ENCODE peak calls at places on chromosomes 4 and X, in five cellular contexts. D, X, B, V and J are unnamed samples.

GRCh38 chr4:88697113-88697512 is 516 bp downstream of the NAP1L5 start:
- DNase-seq in D (no peak), X (no peak), B (peak; percentile 60), V (no peak), J (no peak)

GRCh38 chr4:37588150-37588549 is 98.0 kb downstream of the RELL1 start:
- DNase-seq in D (no peak), X (no peak), B (no peak), V (no peak), J (no peak)

GRCh38 chrX:138191998-138192397 is 519.5 kb downstream of the FGF13 start:
- DNase-seq in D (peak; percentile 21), X (no peak), B (peak; percentile 3), V (peak; percentile 42), J (no peak)

GRCh38 chr4:108628411-108628810 is 8.0 kb downstream of the RPL34 start:
- DNase-seq in D (no peak), X (no peak), B (no peak), V (no peak), J (no peak)

GRCh38 chr4:152193059-152193458 is 342.8 kb downstream of the FBXW7 start:
- DNase-seq in D (no peak), X (no peak), B (no peak), V (no peak), J (no peak)

GRCh38 chr4:45131020-45131419 is 404.7 kb upstream of the GNPDA2 start:
- DNase-seq in D (no peak), X (no peak), B (no peak), V (no peak), J (no peak)

GRCh38 chrX:66045894-66046293 is 6.0 kb upstream of the VSIG4 start:
- DNase-seq in D (no peak), X (no peak), B (no peak), V (no peak), J (no peak)

GRCh38 chrX:94057385-94057784 is 383.4 kb downstream of the FAM133A start:
- DNase-seq in D (no peak), X (no peak), B (no peak), V (no peak), J (no peak)

GRCh38 chrX:25016938-25017598 is 1.3 kb upstream of the ARX start:
- DNase-seq in D (no peak), X (no peak), B (no peak), V (no peak), J (no peak)

GRCh38 chr4:183399166-183399565 is 45.3 kb upstream of the CDKN2AIP start:
- DNase-seq in D (no peak), X (no peak), B (no peak), V (no peak), J (no peak)
- H3K4me3 ChIP-seq in D (peak overlapping the region; percentile 23), X (peak overlapping the region; percentile 74), B (no peak overlapping the region), V (no peak overlapping the region), J (no peak overlapping the region)

DNA sequence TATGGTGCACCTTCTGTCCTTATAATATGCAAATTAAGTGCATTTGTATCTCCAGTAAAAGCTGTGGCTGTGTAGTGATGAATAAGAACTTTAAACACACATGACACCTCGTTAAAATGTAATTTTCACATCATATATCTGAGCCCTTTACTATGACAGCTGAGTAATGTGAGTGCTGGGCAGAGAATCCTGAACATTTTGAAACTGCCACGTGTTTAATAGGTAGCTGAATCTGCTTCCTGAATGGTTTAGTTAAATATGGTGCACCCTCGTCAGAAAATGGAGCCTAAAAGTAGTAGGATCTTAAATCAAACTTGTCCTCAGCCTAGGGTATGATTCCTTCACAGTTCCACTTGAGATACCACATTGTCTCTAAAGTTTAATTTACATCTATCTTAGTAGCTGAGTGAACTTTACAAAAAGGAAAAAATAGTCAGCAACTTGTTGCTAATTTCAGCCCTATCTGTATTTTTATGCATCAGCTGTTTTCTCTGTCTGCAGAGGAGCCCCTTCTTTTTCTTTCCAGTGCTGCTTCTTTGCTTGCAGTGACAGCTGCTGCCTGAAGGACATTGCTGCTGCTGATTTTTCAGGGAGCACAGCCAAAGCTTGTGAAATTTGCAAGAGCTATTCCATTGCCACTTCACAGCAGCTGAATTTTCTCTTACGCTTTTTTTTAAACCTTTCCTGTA is 541.0 kb downstream of the ADGRL3 start:
- DNase-seq in D (no peak), X (no peak), B (no peak), V (peak; percentile 54), J (no peak)
- TF ChIP-seq CTCF in D (no peak), X (no peak), B (no peak), V (no peak), J (no peak)

GRCh38 chrX:68504237-68504636 is 5.4 kb downstream of the YIPF6 start:
- DNase-seq in D (no peak), X (no peak), B (peak; percentile 23), V (no peak), J (peak; percentile 29)

GRCh38 chrX:68498508-68499379 is at the start of gene YIPF6:
- DNase-seq in D (peak; percentile 75), X (peak; percentile 82), B (peak; percentile 86), V (peak; percentile 82), J (no peak)

GRCh38 chrX:68503830-68504229 is 5.0 kb downstream of the YIPF6 start:
- DNase-seq in D (no peak), X (no peak), B (no peak), V (no peak), J (no peak)

GRCh38 chrX:68498044-68498507 is 775 bp upstream of the YIPF6 start:
- DNase-seq in D (no peak), X (no peak), B (no peak), V (no peak), J (no peak)

GRCh38 chrX:68500105-68500504 is 1.3 kb downstream of the YIPF6 start:
- DNase-seq in D (no peak), X (no peak), B (no peak), V (no peak), J (no peak)
- H3K4me3 ChIP-seq in D (no peak overlapping the region), X (peak overlapping the region; percentile 84), B (peak overlapping the region; percentile 84), V (no peak overlapping the region), J (no peak overlapping the region)

DNA sequence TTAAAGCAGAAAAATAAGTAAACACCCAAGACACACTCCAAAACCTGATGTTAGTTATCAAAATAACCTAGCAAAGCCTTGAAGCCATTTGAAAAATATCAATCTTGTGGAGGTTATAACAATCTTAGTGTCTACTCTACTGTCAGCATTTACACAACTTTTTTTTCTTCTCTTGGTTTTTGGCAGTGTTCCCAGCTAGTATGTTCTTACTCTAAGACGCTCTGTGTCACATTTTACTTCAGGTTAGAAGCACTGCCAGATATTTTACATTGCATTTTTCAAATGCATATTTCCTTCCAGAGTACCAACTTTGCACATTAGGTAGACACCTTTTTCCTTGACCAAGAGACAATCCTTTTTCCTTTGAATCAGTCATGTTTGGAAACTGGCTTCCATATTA is 114.0 kb upstream of the INPP4B start:
- DNase-seq in D (no peak), X (no peak), B (peak; percentile 22), V (no peak), J (no peak)
- TF ChIP-seq CTCF in D (no peak), X (no peak), B (no peak), V (no peak), J (no peak)

DNA sequence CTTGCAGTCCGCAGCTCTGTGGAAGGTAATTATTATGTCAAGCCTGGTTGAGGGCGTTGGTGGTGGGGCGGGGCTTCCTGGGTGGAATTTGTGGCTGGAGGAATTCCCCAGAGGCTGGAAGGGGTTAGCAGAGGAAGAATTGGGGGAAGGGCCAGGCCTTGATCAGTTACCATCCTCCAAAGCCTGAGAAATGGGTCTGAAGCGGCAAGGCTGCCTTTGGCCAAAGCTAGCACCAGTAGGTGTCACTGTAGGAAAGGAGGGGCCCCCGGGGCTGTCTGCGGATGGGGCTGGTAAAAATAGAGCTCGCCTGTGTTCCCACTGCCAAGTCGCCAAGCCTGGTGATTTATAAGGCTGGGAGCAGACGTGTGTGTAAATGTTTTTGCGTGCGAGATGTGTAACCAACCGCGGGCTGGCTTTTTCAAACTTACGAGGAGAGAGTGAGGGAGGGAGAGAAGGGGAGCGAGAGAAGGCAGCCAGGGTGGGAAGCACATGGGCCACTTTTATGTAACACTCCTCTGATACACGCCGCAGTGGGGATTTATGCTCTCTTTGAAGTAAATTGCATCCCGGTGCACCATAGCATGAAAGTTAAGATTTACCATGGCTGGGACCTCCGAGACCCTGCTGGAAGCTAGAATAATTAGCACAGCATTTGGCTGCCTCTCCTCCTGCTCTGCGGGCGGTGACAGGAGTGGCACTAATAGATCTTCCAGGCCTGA is 366.9 kb downstream of the BCOR start:
- DNase-seq in D (peak; percentile 55), X (peak; percentile 87), B (peak; percentile 79), V (peak; percentile 58), J (no peak)
- H3K4me3 ChIP-seq in D (no peak overlapping the region), X (peak overlapping the region; percentile 2), B (no peak overlapping the region), V (no peak overlapping the region), J (no peak overlapping the region)